ENCODE peak calls at places on chromosomes 1 and 21, in four cellular contexts. E is pancreas, W is tibial nerve, O is heart right ventricle. G is an unnamed sample.
A peak's percentile ranks its signal among the peaks of the same experiment; 100 is the strongest.

GRCh38 chr1:200869753-200870391 is 2.9 kb upstream of the GPR25 start:
- DNase-seq in W (no peak), E (no peak), O (no peak), G (no peak)

GRCh38 chr1:230248876-230249275 is 177.3 kb downstream of the PGBD5 start:
- DNase-seq in W (no peak), O (no peak), E (no peak), G (no peak)

GRCh38 chr1:70979313-70979712 is 68.3 kb downstream of the PTGER3 start:
- DNase-seq in O (no peak), W (no peak), E (no peak), G (no peak)

GRCh38 chr1:202011994-202012393 is 1.6 kb downstream of the ELF3 start:
- DNase-seq in O (no peak), E (peak; percentile 82), W (no peak), G (no peak)

GRCh38 chr1:195065437-195065836 is 1542.8 kb downstream of the KCNT2 start:
- DNase-seq in W (no peak), O (no peak), E (no peak), G (no peak)

GRCh38 chr21:19463966-19464365 is 1060.4 kb upstream of the TMPRSS15 start:
- DNase-seq in E (no peak), O (no peak), W (no peak), G (no peak)

GRCh38 chr1:16307222-16307621 is 45.1 kb downstream of the FBXO42 start:
- DNase-seq in W (no peak), O (no peak), E (no peak), G (no peak)

GRCh38 chr1:227709451-227709850 is 25.7 kb downstream of the JMJD4 start:
- DNase-seq in O (no peak), E (no peak), W (no peak), G (peak; percentile 28)

GRCh38 chr1:210260087-210260486 is 27.5 kb downstream of the SERTAD4 start:
- DNase-seq in E (no peak), O (no peak), W (no peak), G (no peak)

GRCh38 chr1:31234870-31235269 is 4.8 kb downstream of the NKAIN1 start:
- DNase-seq in E (no peak), W (no peak), O (no peak), G (no peak)

GRCh38 chr1:110829955-110830553 is 42.9 kb upstream of the CD53 start:
- DNase-seq in W (no peak), E (no peak), O (no peak), G (no peak)

GRCh38 chr1:2787163-2787911 is 14.2 kb downstream of the TTC34 start:
- DNase-seq in W (no peak), E (peak; percentile 54), O (no peak), G (no peak)

GRCh38 chr1:14850563-14850962 is 252.1 kb downstream of the KAZN start:
- DNase-seq in W (no peak), O (no peak), E (no peak), G (no peak)

GRCh38 chr1:58883888-58884482 is 100.1 kb upstream of the JUN start:
- DNase-seq in E (no peak), O (no peak), W (no peak), G (no peak)

GRCh38 chr1:108644984-108645383 is 15.9 kb downstream of the HENMT1 start:
- DNase-seq in W (no peak), O (no peak), E (no peak), G (no peak)

GRCh38 chr1:159005676-159006075 is 4.0 kb upstream of the IFI16 start:
- DNase-seq in O (peak; percentile 40), E (no peak), W (no peak), G (no peak)

GRCh38 chr1:21302747-21303715 is 12.8 kb upstream of the ECE1 start:
- DNase-seq in E (peak; percentile 74), W (no peak), O (no peak), G (peak; percentile 81)

GRCh38 chr1:226086776-226087175 is 24.3 kb downstream of the H3-3A start:
- DNase-seq in E (peak; percentile 26), O (no peak), W (no peak), G (no peak)

GRCh38 chr21:20971296-20971921 is 26.8 kb upstream of the NCAM2 start:
- DNase-seq in O (no peak), W (peak; percentile 58), E (no peak), G (peak; percentile 2)

GRCh38 chr1:229984992-229985985 is 81.7 kb upstream of the GALNT2 start:
- DNase-seq in W (no peak), E (no peak), O (no peak), G (no peak)

GRCh38 chr1:170077926-170078325 is 3.4 kb upstream of the KIFAP3 start:
- DNase-seq in W (no peak), E (no peak), O (no peak), G (no peak)

GRCh38 chr1:67611841-67612240 is 73.2 kb upstream of the GADD45A start:
- DNase-seq in E (no peak), O (no peak), W (no peak), G (no peak)

GRCh38 chr1:114669562-114670082 is at the start of gene DENND2C:
- DNase-seq in O (no peak), W (peak; percentile 7), E (no peak), G (no peak)

GRCh38 chr1:158864595-158864994 is 33.4 kb downstream of the MNDA start:
- DNase-seq in E (no peak), W (no peak), O (no peak), G (no peak)

GRCh38 chr1:65310078-65310587 is 790 bp downstream of the DNAJC6 start:
- DNase-seq in E (no peak), O (peak; percentile 51), W (no peak), G (no peak)

GRCh38 chr1:234111458-234112142 is 207.1 kb downstream of the SLC35F3 start:
- DNase-seq in O (no peak), W (no peak), E (no peak), G (no peak)

DNA sequence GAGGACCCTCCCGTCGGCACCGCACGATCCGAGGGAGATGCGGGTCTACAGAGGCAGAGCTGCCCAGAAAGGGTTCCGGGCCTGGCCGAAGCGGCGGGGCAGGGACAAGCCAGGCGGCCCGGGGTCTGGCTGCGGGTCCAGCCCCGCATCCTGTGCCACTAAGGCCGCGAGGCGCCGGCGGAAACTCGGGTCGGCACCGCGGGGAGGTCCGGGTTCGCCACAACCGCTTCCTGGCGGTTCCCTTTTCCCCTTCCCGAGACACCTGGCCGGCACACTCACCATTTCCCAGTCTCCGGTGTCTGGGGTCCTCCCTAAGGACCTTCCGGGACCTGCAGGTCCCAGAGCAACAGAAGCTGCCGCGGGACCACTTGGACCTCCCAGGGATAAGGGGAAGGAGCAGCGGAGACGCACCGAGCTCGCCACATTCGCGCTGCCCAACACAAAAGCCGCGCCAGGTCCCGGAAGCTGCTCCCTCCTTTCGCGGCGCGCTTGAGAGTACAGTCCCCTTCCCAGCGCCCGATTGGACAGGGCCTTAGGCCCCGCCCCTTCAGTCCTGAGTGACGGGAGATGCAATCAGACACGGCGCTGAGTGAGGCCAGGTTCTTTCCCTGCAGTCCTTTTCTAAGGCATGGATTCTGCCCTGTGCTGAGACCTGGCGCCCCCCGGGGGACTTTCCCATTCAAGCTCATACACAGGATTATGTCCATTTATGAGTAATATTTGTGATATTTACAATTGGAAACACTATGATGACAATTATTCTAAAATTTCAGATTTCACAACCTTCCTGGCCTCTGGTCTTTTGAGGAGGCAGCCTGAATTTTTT is at the start of gene ZNF670:
- DNase-seq in O (peak; percentile 96), W (peak; percentile 97), E (peak; percentile 96), G (peak; percentile 92)
- TF ChIP-seq CTCF in O (no peak), W (no peak), E (no peak), G (peak; percentile 34)

GRCh38 chr21:25334046-25334730 is 273.1 kb downstream of the MRPL39 start:
- DNase-seq in E (no peak), O (no peak), W (no peak), G (no peak)
- H3K4me1 ChIP-seq in E (no peaks in the 10 kb centered on the region), O (no peaks in the 10 kb centered on the region), W (no peaks in the 10 kb centered on the region), G (peaks cover 8% of the 10 kb centered on the region)

GRCh38 chr1:161727343-161727924 is 6.1 kb downstream of the FCRLB start:
- DNase-seq in O (peak; percentile 12), E (no peak), W (peak; percentile 11), G (no peak)
- H3K27ac ChIP-seq in O (peak overlapping the region; percentile 87), E (peak overlapping the region; percentile 75), W (peak overlapping the region; percentile 74), G (peak overlapping the region; percentile 85)

GRCh38 chr1:94395748-94396309 is 22.4 kb upstream of the ABCD3 start:
- DNase-seq in O (no peak), E (no peak), W (no peak), G (no peak)

GRCh38 chr1:94396356-94396755 is 21.8 kb upstream of the ABCD3 start:
- DNase-seq in W (no peak), E (no peak), O (no peak), G (no peak)

GRCh38 chr1:94394247-94394646 is 23.9 kb upstream of the ABCD3 start:
- DNase-seq in W (no peak), E (no peak), O (no peak), G (no peak)

GRCh38 chr1:94398356-94398755 is 19.8 kb upstream of the ABCD3 start:
- DNase-seq in W (no peak), E (no peak), O (no peak), G (no peak)

GRCh38 chr1:94395231-94395630 is 23.0 kb upstream of the ABCD3 start:
- DNase-seq in E (no peak), W (no peak), O (no peak), G (no peak)
- TF ChIP-seq CTCF in E (no peak), W (no peak), O (no peak), G (no peak)